ENCODE peak calls at places on chromosomes 13 and 19, in four cellular contexts. J, H, K and A are unnamed samples.

GRCh38 chr13:59823495-59823894 is 340.2 kb downstream of the DIAPH3 start:
- DNase-seq in K (no peak), J (peak), H (no peak), A (no peak)

GRCh38 chr19:45693168-45693788 is 812 bp downstream of the QPCTL start:
- DNase-seq in K (no peak), J (peak), H (peak), A (peak)

GRCh38 chr13:66657165-66657895 is 572.8 kb downstream of the PCDH9 start:
- DNase-seq in J (peak), K (no peak), H (peak), A (peak)

GRCh38 chr19:2302319-2303208 is 5.4 kb downstream of the LINGO3 start:
- DNase-seq in J (peak), K (no peak), H (no peak), A (no peak)

GRCh38 chr13:26221399-26221720 is 754 bp downstream of the RNF6 start:
- DNase-seq in J (no peak), K (no peak), H (no peak), A (no peak)

GRCh38 chr13:110811751-110812110 is 98.2 kb downstream of the ING1 start:
- DNase-seq in J (no peak), K (no peak), H (no peak), A (peak)

GRCh38 chr19:10112895-10113591 is 1.6 kb downstream of the P2RY11 start:
- DNase-seq in K (peak), H (peak), J (no peak), A (no peak)

GRCh38 chr19:37999309-38000213 is 92.6 kb downstream of the SIPA1L3 start:
- DNase-seq in J (peak), H (no peak), K (no peak), A (no peak)

GRCh38 chr19:19745496-19746285 is 12.8 kb upstream of the ZNF14 start:
- DNase-seq in K (peak), J (no peak), H (no peak), A (no peak)

GRCh38 chr19:37217855-37218591 is at the start of gene ZNF383:
- DNase-seq in K (peak), J (peak), H (peak), A (peak)

GRCh38 chr19:4732680-4733114 is 9.1 kb upstream of the DPP9 start:
- DNase-seq in H (peak), K (peak), J (peak), A (no peak)

GRCh38 chr13:27174766-27175455 is 3.3 kb upstream of the USP12 start:
- DNase-seq in K (no peak), J (no peak), H (no peak), A (no peak)

GRCh38 chr19:38263696-38264485 is 482 bp upstream of the SPINT2 start:
- DNase-seq in J (no peak), K (peak), H (peak), A (peak)

GRCh38 chr19:42229263-42229854 is 9.2 kb downstream of the ZNF526 start:
- DNase-seq in J (no peak), K (no peak), H (no peak), A (no peak)

GRCh38 chr19:3340340-3340739 is 26.0 kb upstream of the NFIC start:
- DNase-seq in H (no peak), J (no peak), K (no peak), A (no peak)

GRCh38 chr13:55816976-55817601 is 1323.6 kb upstream of the PRR20A start:
- DNase-seq in J (no peak), H (no peak), K (no peak), A (no peak)

GRCh38 chr19:12936582-12936981 is 1.8 kb upstream of the CALR start:
- DNase-seq in H (no peak), J (no peak), K (no peak), A (no peak)

GRCh38 chr13:110312669-110313031 is 5.6 kb downstream of the COL4A2 start:
- DNase-seq in J (no peak), H (no peak), K (no peak), A (peak)

GRCh38 chr19:7881910-7882309 is 6.4 kb upstream of the LRRC8E start:
- DNase-seq in J (no peak), K (no peak), H (no peak), A (no peak)

GRCh38 chr13:103002279-103002678 is 63.9 kb downstream of the SLC10A2 start:
- DNase-seq in K (no peak), J (no peak), H (no peak), A (no peak)

GRCh38 chr13:29707876-29708543 is 112.5 kb upstream of the SLC7A1 start:
- DNase-seq in K (peak), H (peak), J (peak), A (no peak)

GRCh38 chr13:76600086-76600485 is 286.1 kb downstream of the KCTD12 start:
- DNase-seq in K (no peak), J (peak), H (peak), A (no peak)

GRCh38 chr19:1009043-1009975 is 9.1 kb downstream of the GRIN3B start:
- DNase-seq in H (peak), J (no peak), K (no peak), A (no peak)

GRCh38 chr13:103246581-103247200 is 180.5 kb upstream of the SLC10A2 start:
- DNase-seq in H (no peak), K (no peak), J (no peak), A (no peak)

GRCh38 chr19:11152318-11153062 is 3.1 kb downstream of the SPC24 start:
- DNase-seq in J (peak), K (no peak), H (peak), A (peak)

GRCh38 chr13:69274231-69274630 is 833.4 kb upstream of the ATXN8OS start:
- DNase-seq in J (no peak), H (no peak), K (no peak), A (no peak)

GRCh38 chr19:51803529-51803928 is 8.6 kb downstream of the FPR3 start:
- DNase-seq in J (no peak), H (no peak), K (no peak), A (no peak)

GRCh38 chr19:34254552-34255432 is at the start of gene GARRE1:
- DNase-seq in H (peak), K (no peak), J (peak), A (no peak)

GRCh38 chr19:33275933-33276619 is 26.3 kb downstream of the CEBPA start:
- DNase-seq in K (no peak), H (no peak), J (no peak), A (no peak)

GRCh38 chr13:74026753-74027152 is 107.5 kb downstream of the KLF12 start:
- DNase-seq in J (peak), K (peak), H (no peak), A (no peak)

DNA sequence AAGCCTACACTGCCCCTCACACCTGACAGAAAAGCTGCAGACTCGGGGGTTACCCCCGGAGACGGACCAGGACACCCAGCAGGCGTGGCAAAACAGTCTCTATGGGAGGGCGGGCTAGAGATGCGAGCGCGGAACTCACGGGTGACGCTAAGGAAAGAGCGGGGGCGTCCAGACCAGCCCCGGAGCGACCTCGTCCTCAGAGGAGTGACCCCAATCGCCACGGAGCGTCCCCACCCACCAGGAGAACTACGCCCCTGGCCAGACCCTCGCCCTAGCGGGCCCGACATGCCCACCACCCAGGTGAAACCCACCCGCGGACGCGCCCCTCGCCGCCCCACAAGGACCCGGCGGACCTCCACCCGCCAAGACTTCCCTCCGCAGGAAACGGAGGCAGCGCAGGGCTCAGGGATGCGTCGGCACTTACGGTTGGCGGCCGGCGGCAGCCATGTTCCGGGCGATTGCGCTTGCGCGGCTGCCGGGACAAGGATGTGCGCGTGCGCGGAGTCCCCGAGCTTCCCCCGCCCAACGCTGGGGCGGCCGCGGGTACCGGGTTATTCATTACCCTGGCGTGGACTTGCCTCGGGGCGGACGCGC is at the start of gene ZNF329:
- DNase-seq in K (peak), J (peak), H (peak), A (peak)
- TF ChIP-seq POLR2A in K (peak), J (peak), H (no peak), A (no peak)

DNA sequence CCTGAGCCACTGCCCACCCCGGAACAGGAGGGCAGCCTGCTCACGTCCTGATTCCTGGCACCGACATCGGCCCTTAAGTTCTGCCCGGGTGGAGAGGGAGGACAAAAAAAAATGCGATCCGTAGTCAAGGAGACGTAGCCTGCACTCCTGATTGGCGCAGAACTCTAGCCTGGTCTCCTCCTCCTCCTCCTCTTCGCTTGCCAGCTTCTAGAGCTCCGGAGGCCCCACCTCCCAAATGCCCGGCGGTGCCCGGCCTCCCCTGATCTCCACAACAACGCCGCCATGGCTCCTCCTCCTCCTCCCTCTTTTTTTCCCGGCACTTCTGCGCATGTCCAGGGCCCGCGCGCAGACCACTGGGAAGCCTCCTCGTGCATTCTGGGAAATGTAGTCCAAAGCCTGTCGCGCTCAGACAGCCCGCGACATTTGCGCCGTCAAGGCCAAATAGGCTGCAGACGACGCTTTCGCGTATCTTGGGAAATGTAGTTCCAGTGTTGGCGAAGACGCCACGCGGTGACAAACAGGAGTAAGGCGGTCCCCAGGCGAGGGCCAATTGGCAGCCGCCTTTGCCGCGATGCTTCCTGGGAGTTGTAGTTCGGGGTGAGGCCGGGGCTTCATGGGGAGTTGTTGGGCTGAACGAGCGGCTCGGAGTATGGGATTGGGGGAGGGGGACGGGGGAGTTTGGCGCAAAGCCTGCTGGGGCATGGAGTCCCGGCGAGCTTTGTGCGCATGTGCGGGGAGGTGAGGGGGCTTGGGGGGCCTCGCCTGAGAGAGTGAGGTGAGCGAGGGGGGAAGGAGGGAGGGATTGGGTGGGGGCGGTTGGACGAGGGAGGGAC is at the start of gene ZNF444:
- DNase-seq in K (peak), J (peak), H (peak), A (peak)
- TF ChIP-seq POLR2A in K (no peak), J (peak), H (peak), A (no peak)

GRCh38 chr19:35731353-35731752 is 10.9 kb downstream of the IGFLR1 start:
- DNase-seq in J (no peak), K (no peak), H (no peak), A (no peak)

GRCh38 chr19:35727956-35728706 is 10.3 kb downstream of the KMT2B start:
- DNase-seq in H (no peak), J (no peak), K (no peak), A (no peak)

GRCh38 chr19:35729021-35729420 is 11.2 kb downstream of the KMT2B start:
- DNase-seq in H (no peak), J (no peak), K (no peak), A (no peak)

GRCh38 chr19:35730326-35730725 is 11.9 kb downstream of the IGFLR1 start:
- DNase-seq in J (no peak), H (no peak), K (no peak), A (no peak)

GRCh38 chr19:35729763-35730162 is 12.0 kb downstream of the KMT2B start:
- DNase-seq in H (no peak), K (no peak), J (no peak), A (no peak)
- TF ChIP-seq POLR2A in H (no peak), K (no peak), J (no peak), A (no peak)

DNA sequence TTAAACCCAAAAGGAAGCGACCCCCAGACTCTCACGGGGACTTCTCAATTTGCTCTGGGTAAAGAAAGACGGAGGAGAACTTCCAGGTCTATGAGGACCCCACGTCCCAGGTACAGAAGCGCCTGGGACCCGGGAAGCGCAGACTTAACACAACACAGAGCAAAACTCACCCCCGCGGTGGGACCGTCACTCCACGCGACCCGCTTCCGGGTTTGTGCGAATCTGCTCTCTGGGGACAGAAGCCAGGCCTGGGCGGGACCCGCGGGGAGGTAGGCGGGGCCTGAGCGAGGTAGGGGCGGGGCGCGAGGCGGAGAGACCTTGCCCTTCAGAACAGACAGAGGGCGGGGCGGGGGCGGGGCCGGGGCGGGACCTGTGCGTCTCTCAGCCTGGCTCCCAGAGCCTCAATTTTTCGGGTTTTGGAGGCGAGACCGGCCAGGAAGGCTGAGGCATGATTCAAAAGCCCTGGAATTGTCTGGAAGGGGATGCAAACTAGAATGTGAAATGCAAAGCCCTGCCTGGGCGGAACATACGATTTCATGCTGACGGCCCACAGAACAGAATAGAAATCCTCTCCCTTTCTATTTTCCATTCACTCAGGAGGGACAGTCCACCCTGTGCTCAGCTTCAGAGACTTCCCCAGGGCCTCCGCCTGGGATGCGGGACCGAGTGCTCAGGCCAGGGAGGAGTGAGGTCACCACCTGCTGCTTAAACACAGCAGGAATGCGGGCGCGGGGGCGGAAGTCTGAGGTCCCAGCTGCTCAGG is 19.3 kb upstream of the ZNF888 start:
- DNase-seq in K (peak), H (peak), J (peak), A (peak)
- TF ChIP-seq POLR2A in K (peak), H (no peak), J (peak), A (peak)

DNA sequence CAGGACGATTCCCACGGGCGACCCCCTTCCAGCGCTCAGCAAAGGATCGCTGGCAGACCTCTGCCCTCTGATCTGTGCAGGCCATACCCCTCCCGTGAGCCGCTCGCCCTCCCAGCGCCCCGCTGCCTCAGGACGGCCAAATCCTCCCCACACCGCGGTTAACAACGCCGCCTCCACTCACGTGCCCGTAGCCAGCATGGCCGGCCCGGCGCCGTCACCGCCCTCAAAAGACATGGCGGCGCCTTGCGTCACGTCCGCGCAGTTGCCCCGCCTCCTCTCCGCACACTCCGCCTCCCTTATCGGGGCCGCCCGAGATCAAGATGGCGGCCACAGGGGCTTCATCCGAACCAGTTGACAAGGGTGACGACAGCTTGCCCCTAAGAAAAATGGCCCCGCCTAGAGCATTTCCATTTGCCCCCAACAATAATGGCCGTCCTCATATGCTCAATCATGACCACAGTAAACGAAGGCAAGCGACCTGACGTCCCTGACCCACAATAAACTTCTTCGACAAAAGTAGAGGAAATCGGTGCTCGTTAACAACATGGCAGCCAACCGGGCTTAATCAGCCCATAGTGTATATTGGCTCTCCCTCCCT is 634 bp downstream of the AKT1S1 start:
- DNase-seq in K (peak), J (peak), H (peak), A (peak)
- TF ChIP-seq POLR2A in K (peak), J (peak), H (no peak), A (no peak)

DNA sequence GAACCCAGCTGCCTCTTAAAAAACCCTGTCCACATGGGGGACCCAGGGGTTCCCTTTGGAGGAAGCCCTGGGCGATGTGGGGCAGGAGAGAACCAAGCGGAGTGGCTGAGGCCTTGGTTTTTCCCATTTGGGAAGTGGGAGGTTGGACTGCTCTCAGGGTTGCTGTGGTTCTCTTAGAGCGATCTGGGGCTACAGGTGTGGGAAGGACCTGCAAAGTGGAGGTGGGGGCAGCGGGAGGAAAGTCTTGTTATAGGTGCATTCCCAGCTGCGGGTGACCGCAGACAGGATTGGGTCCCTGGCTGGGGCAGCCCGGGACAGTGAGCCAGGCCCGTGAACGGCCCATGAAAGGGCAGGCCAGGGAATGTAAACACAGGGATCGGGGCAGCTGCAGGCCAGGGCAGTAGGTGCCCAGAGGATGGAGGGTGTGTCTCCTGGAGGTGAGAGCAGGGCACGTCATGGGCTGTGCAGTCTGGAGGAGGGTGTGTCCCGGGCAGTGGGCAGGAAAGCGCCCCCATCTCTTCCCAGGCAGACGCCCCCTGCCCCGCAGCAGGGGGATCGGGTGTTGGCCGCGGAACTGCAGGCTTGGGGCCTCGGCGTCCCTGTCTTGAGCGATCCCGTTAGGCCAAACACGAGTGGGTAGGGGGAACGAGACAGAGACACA is 767 bp downstream of the SLC25A23 start:
- DNase-seq in K (no peak), J (no peak), H (no peak), A (no peak)
- TF ChIP-seq POLR2A in K (no peak), J (no peak), H (no peak), A (no peak)

GRCh38 chr19:23075031-23075733 is 41.6 kb upstream of the ZNF730 start:
- DNase-seq in K (peak), H (peak), J (peak), A (peak)
- TF ChIP-seq POLR2A in K (peak), H (no peak), J (no peak), A (no peak)

GRCh38 chr19:47047931-47048399 is 459 bp downstream of the TMEM160 start:
- DNase-seq in H (peak), K (peak), J (peak), A (peak)
- TF ChIP-seq POLR2A in H (no peak), K (no peak), J (no peak), A (no peak)

GRCh38 chr13:113297370-113297871 is 382 bp downstream of the LAMP1 start:
- DNase-seq in K (no peak), H (peak), J (peak), A (no peak)

GRCh38 chr13:113299951-113300350 is 2.9 kb downstream of the LAMP1 start:
- DNase-seq in H (no peak), K (no peak), J (no peak), A (no peak)

GRCh38 chr13:113291997-113292862 is 4.8 kb upstream of the LAMP1 start:
- DNase-seq in J (peak), H (peak), K (no peak), A (peak)

GRCh38 chr13:113298001-113298945 is 1.2 kb downstream of the LAMP1 start:
- DNase-seq in J (peak), H (peak), K (no peak), A (no peak)

GRCh38 chr13:113296842-113297369 is at the start of gene LAMP1:
- DNase-seq in J (peak), K (peak), H (peak), A (peak)
- TF ChIP-seq POLR2A in J (peak), K (peak), H (peak), A (no peak)